ENCODE peak calls at places on chromosomes 6 and 20, in six cellular contexts. T is GM12891; J is stimulated activated CD4-positive, alpha-beta T cell treated with anti-CD3 and anti-CD28 coated beads, Interleukin-4, amount 100 ng/mL, for 1 hour; H is GM12865; L is cardiac fibroblast; M is substantia nigra. E is an unnamed sample.
A peak's percentile ranks its signal among the peaks of the same experiment; 100 is the strongest.

GRCh38 chr6:130632897-130633296 is 194.3 kb upstream of the SMLR1 start:
- DNase-seq in J (no peak), T (no peak), H (no peak), M (no peak), L (no peak), E (peak; percentile 5)

GRCh38 chr6:170139531-170139930 is 151.3 kb downstream of the DLL1 start:
- DNase-seq in T (no peak), J (no peak), M (no peak), H (no peak), L (no peak), E (no peak)

GRCh38 chr6:81171991-81172740 is 580.3 kb downstream of the TENT5A start:
- DNase-seq in T (no peak), M (no peak), H (no peak), J (no peak), L (peak; percentile 79), E (no peak)

GRCh38 chr20:57372157-57372556 is 19.0 kb upstream of the RBM38 start:
- DNase-seq in T (no peak), M (no peak), L (no peak), H (no peak), J (no peak), E (no peak)

GRCh38 chr20:58712823-58713731 is 20.5 kb downstream of the NPEPL1 start:
- DNase-seq in H (no peak), M (no peak), L (no peak), T (peak; percentile 12), J (no peak), E (no peak)

GRCh38 chr6:10369896-10370295 is 45.0 kb downstream of the TFAP2A start:
- DNase-seq in H (peak; percentile 11), T (no peak), M (no peak), L (no peak), J (no peak), E (no peak)

GRCh38 chr6:30782425-30783014 is 38.2 kb upstream of the IER3 start:
- DNase-seq in L (peak; percentile 75), J (no peak), H (no peak), T (no peak), M (no peak), E (no peak)

GRCh38 chr6:106069478-106069877 is 16.7 kb upstream of the PRDM1 start:
- DNase-seq in L (peak; percentile 91), M (no peak), J (no peak), T (no peak), H (no peak), E (peak; percentile 88)

GRCh38 chr6:109687271-109687721 is 3.7 kb downstream of the AK9 start:
- DNase-seq in L (peak; percentile 97), J (no peak), T (no peak), H (no peak), M (no peak), E (no peak)

GRCh38 chr6:34004706-34005105 is 141.2 kb downstream of the GRM4 start:
- DNase-seq in L (no peak), M (no peak), H (no peak), J (no peak), T (no peak), E (peak; percentile 82)

GRCh38 chr6:65280060-65280459 is 427.0 kb downstream of the EYS start:
- DNase-seq in T (no peak), J (no peak), M (no peak), L (no peak), H (no peak), E (peak; percentile 56)

GRCh38 chr6:11384531-11385309 is 152.3 kb upstream of the NEDD9 start:
- DNase-seq in M (no peak), L (peak; percentile 37), H (no peak), J (no peak), T (no peak), E (no peak)

GRCh38 chr6:143164565-143165105 is 103.9 kb downstream of the AIG1 start:
- DNase-seq in H (no peak), J (no peak), T (no peak), L (no peak), M (no peak), E (no peak)

GRCh38 chr6:3088853-3089445 is 20.7 kb downstream of the RIPK1 start:
- DNase-seq in M (no peak), T (no peak), L (no peak), J (no peak), H (no peak), E (no peak)

GRCh38 chr6:12066297-12066696 is 54.2 kb downstream of the HIVEP1 start:
- DNase-seq in H (no peak), L (peak; percentile 35), T (no peak), M (no peak), J (no peak), E (peak; percentile 24)

GRCh38 chr6:159031826-159032225 is 13.0 kb downstream of the TAGAP start:
- DNase-seq in T (no peak), J (no peak), L (no peak), M (no peak), H (no peak), E (no peak)

GRCh38 chr6:4707011-4707410 is 69.2 kb upstream of the CDYL start:
- DNase-seq in M (no peak), T (no peak), L (no peak), H (no peak), J (no peak), E (peak; percentile 62)

GRCh38 chr6:11329841-11330765 is 97.6 kb upstream of the NEDD9 start:
- DNase-seq in H (no peak), L (no peak), M (no peak), J (no peak), T (no peak), E (no peak)

GRCh38 chr6:78850621-78851020 is 16.7 kb upstream of the IRAK1BP1 start:
- DNase-seq in H (no peak), T (no peak), J (no peak), L (peak; percentile 20), M (no peak), E (no peak)

GRCh38 chr20:24572862-24573261 is 103.4 kb downstream of the SYNDIG1 start:
- DNase-seq in M (no peak), J (no peak), T (no peak), L (no peak), H (no peak), E (no peak)

GRCh38 chr20:37539956-37540455 is 12.3 kb upstream of the BLCAP start:
- DNase-seq in T (no peak), H (no peak), M (no peak), J (no peak), L (no peak), E (no peak)

GRCh38 chr6:118467181-118467580 is 80.9 kb upstream of the PLN start:
- DNase-seq in J (no peak), L (no peak), T (no peak), H (peak; percentile 13), M (no peak), E (peak; percentile 22)

E was measured in NCI-H69.